ENCODE peak calls at places on chromosomes 13 and 19, in eight cellular contexts. One of them, this sample, is unnamed. For H3K36me3, the result is how much of the 10 kb centered on the place peaks cover.

GRCh38 chr13:57739089-57739488 is 107.5 kb downstream of the PCDH17 start:
- DNase-seq in GM23338: peak
- DNase-seq in IMR-90: no peak
- DNase-seq in bronchial epithelial cell: no peak
- DNase-seq in cardiac muscle cell: no peak
- DNase-seq in pancreas: no peak
- DNase-seq in neural progenitor cell: no peak
- DNase-seq in adrenal gland: no peak
- DNase-seq in this sample: no peak

GRCh38 chr13:97012251-97013048 is 18.2 kb upstream of the OXGR1 start:
- DNase-seq in GM23338: no peak
- DNase-seq in IMR-90: no peak
- DNase-seq in bronchial epithelial cell: no peak
- DNase-seq in cardiac muscle cell: no peak
- DNase-seq in pancreas: no peak
- DNase-seq in neural progenitor cell: no peak
- DNase-seq in adrenal gland: no peak
- DNase-seq in this sample: no peak

GRCh38 chr19:16016226-16017137 is 59.8 kb upstream of the TPM4 start:
- DNase-seq in GM23338: no peak
- DNase-seq in IMR-90: no peak
- DNase-seq in bronchial epithelial cell: no peak
- DNase-seq in cardiac muscle cell: no peak
- DNase-seq in pancreas: no peak
- DNase-seq in neural progenitor cell: no peak
- DNase-seq in adrenal gland: no peak
- DNase-seq in this sample: no peak

GRCh38 chr19:53308339-53308811 is 25.2 kb upstream of the ZNF845 start:
- DNase-seq in GM23338: peak
- DNase-seq in IMR-90: no peak
- DNase-seq in bronchial epithelial cell: no peak
- DNase-seq in cardiac muscle cell: peak
- DNase-seq in pancreas: no peak
- DNase-seq in neural progenitor cell: peak
- DNase-seq in adrenal gland: peak
- DNase-seq in this sample: peak

GRCh38 chr19:47275866-47276461 is 1.3 kb downstream of the INAFM1 start:
- DNase-seq in GM23338: no peak
- DNase-seq in IMR-90: peak
- DNase-seq in bronchial epithelial cell: no peak
- DNase-seq in cardiac muscle cell: no peak
- DNase-seq in pancreas: peak
- DNase-seq in neural progenitor cell: no peak
- DNase-seq in adrenal gland: peak
- DNase-seq in this sample: peak

GRCh38 chr19:35216833-35217707 is 11.5 kb downstream of the FAM187B start:
- DNase-seq in GM23338: peak
- DNase-seq in IMR-90: no peak
- DNase-seq in bronchial epithelial cell: peak
- DNase-seq in cardiac muscle cell: no peak
- DNase-seq in pancreas: peak
- DNase-seq in neural progenitor cell: no peak
- DNase-seq in adrenal gland: peak
- DNase-seq in this sample: peak

GRCh38 chr19:18672606-18673337 is 10.7 kb upstream of the CRTC1 start:
- DNase-seq in GM23338: peak
- DNase-seq in IMR-90: peak
- DNase-seq in bronchial epithelial cell: peak
- DNase-seq in cardiac muscle cell: no peak
- DNase-seq in pancreas: no peak
- DNase-seq in neural progenitor cell: peak
- DNase-seq in adrenal gland: no peak
- DNase-seq in this sample: no peak

GRCh38 chr19:6778386-6778785 is 5.9 kb downstream of the VAV1 start:
- DNase-seq in GM23338: no peak
- DNase-seq in IMR-90: no peak
- DNase-seq in bronchial epithelial cell: no peak
- DNase-seq in cardiac muscle cell: no peak
- DNase-seq in pancreas: no peak
- DNase-seq in neural progenitor cell: no peak
- DNase-seq in adrenal gland: no peak
- DNase-seq in this sample: no peak

GRCh38 chr13:43805071-43805468 is 18.3 kb upstream of the ENOX1 start:
- DNase-seq in GM23338: peak
- DNase-seq in IMR-90: peak
- DNase-seq in bronchial epithelial cell: peak
- DNase-seq in cardiac muscle cell: no peak
- DNase-seq in pancreas: no peak
- DNase-seq in neural progenitor cell: no peak
- DNase-seq in adrenal gland: no peak
- DNase-seq in this sample: peak

DNA sequence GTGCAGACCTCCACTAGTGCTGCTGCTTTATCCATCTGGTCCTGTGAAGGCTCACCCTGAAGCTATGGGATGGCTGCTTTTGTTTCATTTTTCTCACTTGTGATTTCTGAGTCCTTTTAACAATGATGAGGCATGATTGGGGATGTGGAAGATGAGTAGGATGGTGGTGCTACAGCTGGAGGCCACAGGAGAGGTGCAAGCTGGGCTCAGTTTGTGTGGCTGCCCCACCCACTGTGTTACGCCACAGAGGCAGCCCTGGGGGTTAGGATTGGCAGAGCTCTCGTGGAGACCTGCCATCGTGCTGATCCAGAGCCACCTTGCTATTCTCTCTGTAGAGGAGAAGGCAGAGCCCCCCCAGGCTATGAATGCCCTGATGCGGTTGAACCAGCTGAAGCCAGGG is 19.6 kb upstream of the QTRT1 start:
- DNase-seq in GM23338: no peak
- DNase-seq in IMR-90: no peak
- DNase-seq in bronchial epithelial cell: no peak
- DNase-seq in cardiac muscle cell: no peak
- DNase-seq in pancreas: no peak
- DNase-seq in neural progenitor cell: no peak
- DNase-seq in adrenal gland: no peak
- DNase-seq in this sample: no peak
- H3K36me3 ChIP-seq in GM23338: half or more
- H3K36me3 ChIP-seq in IMR-90: half or more
- H3K36me3 ChIP-seq in bronchial epithelial cell: half or more
- H3K36me3 ChIP-seq in cardiac muscle cell: half or more
- H3K36me3 ChIP-seq in pancreas: half or more
- H3K36me3 ChIP-seq in neural progenitor cell: under half
- H3K36me3 ChIP-seq in adrenal gland: half or more
- H3K36me3 ChIP-seq in this sample: half or more

GRCh38 chr19:56821209-56821608 is 19.3 kb downstream of the PEG3 start:
- DNase-seq in GM23338: no peak
- DNase-seq in IMR-90: no peak
- DNase-seq in bronchial epithelial cell: no peak
- DNase-seq in cardiac muscle cell: no peak
- DNase-seq in pancreas: no peak
- DNase-seq in neural progenitor cell: no peak
- DNase-seq in adrenal gland: no peak
- DNase-seq in this sample: no peak
- TF ChIP-seq CTCF in GM23338: no peak
- TF ChIP-seq CTCF in IMR-90: no peak
- TF ChIP-seq CTCF in bronchial epithelial cell: no peak
- TF ChIP-seq CTCF in cardiac muscle cell: no peak
- TF ChIP-seq CTCF in pancreas: no peak
- TF ChIP-seq CTCF in neural progenitor cell: no peak
- TF ChIP-seq CTCF in adrenal gland: no peak
- TF ChIP-seq CTCF in this sample: no peak

GRCh38 chr19:17196610-17197009 is 18.5 kb upstream of the USE1 start:
- DNase-seq in GM23338: no peak
- DNase-seq in IMR-90: no peak
- DNase-seq in bronchial epithelial cell: no peak
- DNase-seq in cardiac muscle cell: no peak
- DNase-seq in pancreas: no peak
- DNase-seq in neural progenitor cell: no peak
- DNase-seq in adrenal gland: no peak
- DNase-seq in this sample: no peak

GRCh38 chr19:17197666-17198065 is 17.5 kb upstream of the USE1 start:
- DNase-seq in GM23338: no peak
- DNase-seq in IMR-90: no peak
- DNase-seq in bronchial epithelial cell: no peak
- DNase-seq in cardiac muscle cell: no peak
- DNase-seq in pancreas: no peak
- DNase-seq in neural progenitor cell: no peak
- DNase-seq in adrenal gland: no peak
- DNase-seq in this sample: no peak

GRCh38 chr19:17202713-17203112 is 12.4 kb upstream of the USE1 start:
- DNase-seq in GM23338: no peak
- DNase-seq in IMR-90: no peak
- DNase-seq in bronchial epithelial cell: no peak
- DNase-seq in cardiac muscle cell: no peak
- DNase-seq in pancreas: no peak
- DNase-seq in neural progenitor cell: no peak
- DNase-seq in adrenal gland: no peak
- DNase-seq in this sample: no peak

GRCh38 chr19:17202249-17202648 is 12.9 kb upstream of the USE1 start:
- DNase-seq in GM23338: peak
- DNase-seq in IMR-90: no peak
- DNase-seq in bronchial epithelial cell: peak
- DNase-seq in cardiac muscle cell: no peak
- DNase-seq in pancreas: no peak
- DNase-seq in neural progenitor cell: no peak
- DNase-seq in adrenal gland: peak
- DNase-seq in this sample: peak

DNA sequence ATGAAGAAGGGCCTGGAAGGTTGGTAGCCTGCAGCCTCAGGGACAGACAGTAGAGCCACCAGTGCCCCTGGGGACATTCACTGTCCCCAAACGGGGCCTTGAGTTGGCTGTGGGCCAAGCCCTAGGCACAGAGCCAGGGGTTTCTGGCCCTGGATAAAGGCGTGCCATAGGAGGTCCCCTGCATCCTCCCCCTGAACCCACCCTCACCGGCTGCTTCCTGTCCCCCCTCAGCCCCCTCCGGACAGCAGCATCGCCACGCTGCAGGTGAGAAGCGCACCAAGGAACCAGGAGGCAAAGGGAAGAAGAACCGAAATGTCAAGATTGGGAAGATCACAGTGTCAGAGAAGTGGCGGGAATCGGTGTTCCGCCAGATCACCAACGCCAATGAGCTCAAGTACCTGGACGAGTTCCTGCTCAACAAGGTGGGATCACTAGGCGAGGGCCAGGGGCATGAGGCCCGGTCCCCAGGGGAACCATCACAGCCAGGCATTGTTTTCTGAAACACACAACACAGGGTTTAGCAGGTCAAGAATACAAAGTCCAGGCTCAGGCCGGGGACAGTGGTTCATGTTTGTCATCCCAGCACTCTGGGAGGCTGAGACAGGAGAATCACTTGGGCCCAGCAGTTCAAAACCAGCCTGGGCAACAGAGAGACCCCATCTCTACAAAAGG is 14.6 kb upstream of the USE1 start:
- DNase-seq in GM23338: no peak
- DNase-seq in IMR-90: no peak
- DNase-seq in bronchial epithelial cell: no peak
- DNase-seq in cardiac muscle cell: no peak
- DNase-seq in pancreas: no peak
- DNase-seq in neural progenitor cell: no peak
- DNase-seq in adrenal gland: no peak
- DNase-seq in this sample: no peak
- H3K36me3 ChIP-seq in GM23338: under half
- H3K36me3 ChIP-seq in IMR-90: half or more
- H3K36me3 ChIP-seq in bronchial epithelial cell: under half
- H3K36me3 ChIP-seq in cardiac muscle cell: under half
- H3K36me3 ChIP-seq in pancreas: under half
- H3K36me3 ChIP-seq in neural progenitor cell: under half
- H3K36me3 ChIP-seq in adrenal gland: half or more
- H3K36me3 ChIP-seq in this sample: half or more

DNA sequence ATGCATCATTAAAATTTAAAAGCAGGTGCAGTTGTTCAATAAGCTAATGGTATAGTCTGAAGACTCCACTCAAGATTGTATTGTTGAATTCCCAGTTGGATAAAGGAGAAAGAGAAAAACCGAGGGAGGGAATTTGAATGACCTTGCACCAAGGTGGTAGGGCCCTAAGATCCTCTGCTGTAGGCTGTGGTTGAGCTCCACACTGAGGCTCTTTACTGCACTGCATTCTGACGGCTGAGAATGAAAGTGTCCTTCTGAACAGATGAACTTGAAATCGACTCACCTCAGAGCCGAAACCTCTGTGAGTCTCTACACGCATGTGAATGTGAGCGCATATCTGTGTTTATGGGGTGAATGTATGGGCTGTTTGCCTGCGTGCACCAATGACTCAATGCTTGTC is 388.9 kb upstream of the DACH1 start:
- DNase-seq in GM23338: peak
- DNase-seq in IMR-90: no peak
- DNase-seq in bronchial epithelial cell: peak
- DNase-seq in cardiac muscle cell: peak
- DNase-seq in pancreas: peak
- DNase-seq in neural progenitor cell: peak
- DNase-seq in adrenal gland: peak
- DNase-seq in this sample: peak
- TF ChIP-seq CTCF in GM23338: peak
- TF ChIP-seq CTCF in IMR-90: no peak
- TF ChIP-seq CTCF in bronchial epithelial cell: peak
- TF ChIP-seq CTCF in cardiac muscle cell: no peak
- TF ChIP-seq CTCF in pancreas: no peak
- TF ChIP-seq CTCF in neural progenitor cell: peak
- TF ChIP-seq CTCF in adrenal gland: peak
- TF ChIP-seq CTCF in this sample: peak

DNA sequence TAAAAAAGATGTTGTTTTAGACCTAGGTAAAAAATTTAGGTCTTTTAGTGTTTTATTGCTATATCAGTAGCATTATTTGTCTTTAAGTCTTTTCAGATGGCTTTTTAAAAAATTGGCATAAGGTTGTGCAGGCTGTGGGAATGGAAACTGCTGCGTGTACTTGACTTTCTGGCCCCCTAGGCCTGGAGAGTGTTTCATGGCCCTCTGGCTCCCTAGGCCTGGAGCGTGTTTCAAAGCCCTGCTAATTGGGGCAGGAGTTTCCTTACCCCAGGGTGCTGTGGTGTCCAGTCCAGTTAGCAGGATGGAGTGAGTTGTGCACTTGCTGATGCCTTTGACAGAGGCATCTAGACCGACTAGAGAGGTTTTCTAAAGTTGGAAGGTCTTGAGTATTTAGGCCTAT is 23.8 kb downstream of the PRAM1 start:
- DNase-seq in GM23338: no peak
- DNase-seq in IMR-90: no peak
- DNase-seq in bronchial epithelial cell: no peak
- DNase-seq in cardiac muscle cell: no peak
- DNase-seq in pancreas: no peak
- DNase-seq in neural progenitor cell: no peak
- DNase-seq in adrenal gland: no peak
- DNase-seq in this sample: no peak
- H3K36me3 ChIP-seq in GM23338: half or more
- H3K36me3 ChIP-seq in IMR-90: half or more
- H3K36me3 ChIP-seq in bronchial epithelial cell: under half
- H3K36me3 ChIP-seq in cardiac muscle cell: under half
- H3K36me3 ChIP-seq in pancreas: under half
- H3K36me3 ChIP-seq in neural progenitor cell: under half
- H3K36me3 ChIP-seq in adrenal gland: half or more
- H3K36me3 ChIP-seq in this sample: half or more

GRCh38 chr19:29926031-29926430 is 16.0 kb upstream of the URI1 start:
- DNase-seq in GM23338: no peak
- DNase-seq in IMR-90: no peak
- DNase-seq in bronchial epithelial cell: no peak
- DNase-seq in cardiac muscle cell: no peak
- DNase-seq in pancreas: no peak
- DNase-seq in neural progenitor cell: no peak
- DNase-seq in adrenal gland: no peak
- DNase-seq in this sample: no peak
- TF ChIP-seq CTCF in GM23338: no peak
- TF ChIP-seq CTCF in IMR-90: no peak
- TF ChIP-seq CTCF in bronchial epithelial cell: no peak
- TF ChIP-seq CTCF in cardiac muscle cell: no peak
- TF ChIP-seq CTCF in pancreas: no peak
- TF ChIP-seq CTCF in neural progenitor cell: no peak
- TF ChIP-seq CTCF in adrenal gland: no peak
- TF ChIP-seq CTCF in this sample: no peak